ENCODE peak calls at places on chromosomes 12 and 14, in eight cellular contexts. L, R, Q, D, M, T, N and V are unnamed samples.

GRCh38 chr12:95177201-95177768 is 40.0 kb downstream of the FGD6 start:
- DNase-seq in L (no peak), R (no peak), Q (no peak), D (no peak), M (no peak), T (no peak), N (no peak), V (no peak)

GRCh38 chr14:22870811-22871199 is 735 bp upstream of the LRP10 start:
- DNase-seq in L (no peak), R (no peak), Q (no peak), D (no peak), M (no peak), T (no peak), N (no peak), V (no peak)

GRCh38 chr12:39127401-39127800 is 222.0 kb upstream of the CPNE8 start:
- DNase-seq in L (no peak), R (no peak), Q (no peak), D (no peak), M (no peak), T (peak; percentile 7), N (no peak), V (no peak)

GRCh38 chr14:53190938-53191337 is 37.8 kb upstream of the DDHD1 start:
- DNase-seq in L (peak; percentile 64), R (no peak), Q (peak; percentile 13), D (no peak), M (no peak), T (no peak), N (no peak), V (no peak)

GRCh38 chr12:132490481-132491348 is 764 bp downstream of the FBRSL1 start:
- DNase-seq in L (no peak), R (no peak), Q (peak; percentile 27), D (no peak), M (no peak), T (no peak), N (peak; percentile 62), V (no peak)

GRCh38 chr12:63921157-63921556 is 76.7 kb downstream of the SRGAP1 start:
- DNase-seq in L (no peak), R (no peak), Q (no peak), D (no peak), M (no peak), T (no peak), N (no peak), V (no peak)

GRCh38 chr14:59069455-59069854 is 119.0 kb upstream of the DAAM1 start:
- DNase-seq in L (no peak), R (no peak), Q (no peak), D (no peak), M (no peak), T (no peak), N (no peak), V (no peak)

GRCh38 chr12:22729898-22730443 is 105.0 kb downstream of the ETNK1 start:
- DNase-seq in L (no peak), R (no peak), Q (no peak), D (no peak), M (peak; percentile 77), T (no peak), N (no peak), V (no peak)

GRCh38 chr12:117333331-117334000 is 28.0 kb downstream of the NOS1 start:
- DNase-seq in L (no peak), R (no peak), Q (no peak), D (no peak), M (no peak), T (no peak), N (no peak), V (no peak)

GRCh38 chr14:103522028-103522581 is 525 bp downstream of the CKB start:
- DNase-seq in L (no peak), R (no peak), Q (no peak), D (no peak), M (no peak), T (no peak), N (peak; percentile 64), V (no peak)

GRCh38 chr12:2462087-2462486 is 332.7 kb upstream of the FKBP4 start:
- DNase-seq in L (no peak), R (no peak), Q (no peak), D (no peak), M (no peak), T (no peak), N (no peak), V (no peak)

GRCh38 chr14:79510659-79511058 is 700.6 kb downstream of the DIO2 start:
- DNase-seq in L (no peak), R (no peak), Q (no peak), D (no peak), M (peak; percentile 62), T (no peak), N (no peak), V (no peak)

GRCh38 chr12:52819731-52820510 is 6.0 kb upstream of the KRT4 start:
- DNase-seq in L (no peak), R (no peak), Q (no peak), D (no peak), M (no peak), T (no peak), N (no peak), V (no peak)

GRCh38 chr12:2640281-2640680 is 154.5 kb upstream of the FKBP4 start:
- DNase-seq in L (no peak), R (no peak), Q (no peak), D (no peak), M (peak; percentile 45), T (no peak), N (no peak), V (no peak)

GRCh38 chr12:2154050-2154449 is 101.3 kb downstream of the CACNA1C start:
- DNase-seq in L (no peak), R (no peak), Q (no peak), D (no peak), M (no peak), T (no peak), N (no peak), V (peak; percentile 36)

GRCh38 chr12:54222609-54223008 is 33.8 kb upstream of the SMUG1 start:
- DNase-seq in L (no peak), R (no peak), Q (no peak), D (no peak), M (peak; percentile 92), T (no peak), N (no peak), V (no peak)

GRCh38 chr12:86349196-86349595 is 93.0 kb upstream of the MGAT4C start:
- DNase-seq in L (no peak), R (no peak), Q (no peak), D (no peak), M (no peak), T (peak; percentile 5), N (no peak), V (no peak)

GRCh38 chr14:73768107-73768506 is 53.9 kb upstream of the PNMA1 start:
- DNase-seq in L (no peak), R (no peak), Q (no peak), D (no peak), M (no peak), T (no peak), N (no peak), V (no peak)

GRCh38 chr12:65168606-65169310 is 625 bp upstream of the LEMD3 start:
- DNase-seq in L (no peak), R (no peak), Q (peak; percentile 65), D (no peak), M (no peak), T (no peak), N (no peak), V (no peak)

GRCh38 chr12:6370994-6371754 is 4.2 kb downstream of the SCNN1A start:
- DNase-seq in L (no peak), R (no peak), Q (no peak), D (no peak), M (no peak), T (peak; percentile 85), N (no peak), V (no peak)

GRCh38 chr12:29992366-29992765 is 208.6 kb upstream of the TMTC1 start:
- DNase-seq in L (no peak), R (no peak), Q (no peak), D (no peak), M (no peak), T (no peak), N (no peak), V (no peak)

GRCh38 chr14:67187826-67188225 is 1.4 kb upstream of the GARIN2 start:
- DNase-seq in L (no peak), R (no peak), Q (no peak), D (no peak), M (no peak), T (no peak), N (no peak), V (no peak)

GRCh38 chr12:95173392-95174251 is 43.6 kb downstream of the FGD6 start:
- DNase-seq in L (no peak), R (no peak), Q (no peak), D (no peak), M (peak; percentile 62), T (peak; percentile 69), N (peak; percentile 76), V (peak; percentile 78)

GRCh38 chr14:83816755-83817154 is 1713.2 kb upstream of the FLRT2 start:
- DNase-seq in L (no peak), R (no peak), Q (no peak), D (no peak), M (no peak), T (no peak), N (no peak), V (peak; percentile 3)

GRCh38 chr14:93161411-93161940 is 23.2 kb downstream of the MOAP1 start:
- DNase-seq in L (no peak), R (no peak), Q (no peak), D (no peak), M (no peak), T (no peak), N (no peak), V (no peak)

GRCh38 chr14:67695394-67695949 is at the start of gene RDH11:
- DNase-seq in L (peak; percentile 80), R (peak; percentile 77), Q (peak; percentile 92), D (peak; percentile 16), M (no peak), T (peak; percentile 90), N (peak; percentile 85), V (peak; percentile 73)

GRCh38 chr14:37985826-37986470 is 221.8 kb upstream of the SSTR1 start:
- DNase-seq in L (peak; percentile 40), R (peak; percentile 25), Q (peak; percentile 72), D (no peak), M (peak; percentile 27), T (peak; percentile 59), N (peak; percentile 19), V (no peak)

GRCh38 chr14:54312166-54312801 is 84.5 kb upstream of the CDKN3 start:
- DNase-seq in L (no peak), R (no peak), Q (no peak), D (no peak), M (peak; percentile 91), T (no peak), N (no peak), V (no peak)

GRCh38 chr14:74979442-74980397 is 23.0 kb upstream of the EIF2B2 start:
- DNase-seq in L (no peak), R (no peak), Q (no peak), D (no peak), M (no peak), T (no peak), N (peak; percentile 56), V (no peak)

GRCh38 chr14:72503696-72504368 is 390.1 kb downstream of the DPF3 start:
- DNase-seq in L (no peak), R (no peak), Q (no peak), D (no peak), M (no peak), T (no peak), N (no peak), V (no peak)

GRCh38 chr12:124094733-124095132 is 121.7 kb downstream of the ZNF664 start:
- DNase-seq in L (no peak), R (no peak), Q (no peak), D (no peak), M (no peak), T (no peak), N (no peak), V (no peak)

GRCh38 chr12:65164774-65165173 is 4.6 kb upstream of the LEMD3 start:
- DNase-seq in L (no peak), R (no peak), Q (no peak), D (no peak), M (no peak), T (no peak), N (no peak), V (no peak)

GRCh38 chr12:33988888-33989287 is 33.4 kb upstream of the ALG10 start:
- DNase-seq in L (no peak), R (no peak), Q (no peak), D (no peak), M (no peak), T (no peak), N (no peak), V (no peak)

GRCh38 chr14:72822946-72823611 is 70.8 kb downstream of the DPF3 start:
- DNase-seq in L (no peak), R (no peak), Q (no peak), D (no peak), M (no peak), T (no peak), N (peak; percentile 75), V (peak; percentile 78)